ENCODE peak calls at places on chromosomes 6 and 20, in six cellular contexts. M, U, I, X, H and V are unnamed samples.
A peak's percentile ranks its signal among the peaks of the same experiment; 100 is the strongest.

GRCh38 chr6:63502165-63502564 is 70.1 kb upstream of the LOC128125822 start:
- DNase-seq in M (peak; percentile 32), U (no peak), I (no peak), X (no peak), H (no peak), V (no peak)

GRCh38 chr20:63873477-63873971 is 8.5 kb downstream of the TPD52L2 start:
- DNase-seq in M (no peak), U (no peak), I (no peak), X (peak; percentile 69), H (peak; percentile 65), V (no peak)

GRCh38 chr6:24844903-24845302 is 46.2 kb upstream of the ARMH2 start:
- DNase-seq in M (no peak), U (no peak), I (no peak), X (no peak), H (no peak), V (no peak)

GRCh38 chr20:561437-562231 is 18.0 kb upstream of the CSNK2A1 start:
- DNase-seq in M (peak; percentile 60), U (no peak), I (no peak), X (no peak), H (peak; percentile 85), V (peak; percentile 51)

GRCh38 chr20:50540620-50541605 is 30.7 kb downstream of the PTPN1 start:
- DNase-seq in M (peak; percentile 50), U (no peak), I (peak; percentile 36), X (no peak), H (peak; percentile 72), V (peak; percentile 99)

GRCh38 chr20:17427646-17428045 is 103.5 kb downstream of the BFSP1 start:
- DNase-seq in M (no peak), U (no peak), I (no peak), X (no peak), H (no peak), V (no peak)

GRCh38 chr6:154509421-154510143 is 903 bp downstream of the CNKSR3 start:
- DNase-seq in M (peak; percentile 23), U (no peak), I (no peak), X (peak; percentile 52), H (peak; percentile 39), V (no peak)

GRCh38 chr6:127147576-127147975 is 29.1 kb downstream of the RSPO3 start:
- DNase-seq in M (no peak), U (no peak), I (no peak), X (no peak), H (no peak), V (no peak)

GRCh38 chr20:47543006-47543431 is 41.3 kb downstream of the NCOA3 start:
- DNase-seq in M (no peak), U (no peak), I (no peak), X (no peak), H (no peak), V (no peak)

GRCh38 chr6:55636406-55637102 is 57.6 kb upstream of the HMGCLL1 start:
- DNase-seq in M (no peak), U (no peak), I (peak; percentile 17), X (no peak), H (no peak), V (no peak)